ENCODE peak calls at places on chromosomes 2 and 18, in five cellular contexts. One of them, this sample, is unnamed.

GRCh38 chr2:43513216-43513615 is 82.6 kb downstream of the THADA start:
- DNase-seq in neural progenitor cell: no peak
- DNase-seq in B cell: no peak
- DNase-seq in A549: no peak
- DNase-seq in transverse colon: no peak
- DNase-seq in this sample: no peak

GRCh38 chr2:11827547-11827946 is 81.1 kb downstream of the LPIN1 start:
- DNase-seq in neural progenitor cell: no peak
- DNase-seq in B cell: no peak
- DNase-seq in A549: no peak
- DNase-seq in transverse colon: no peak
- DNase-seq in this sample: no peak

GRCh38 chr18:22912149-22912548 is 21.0 kb upstream of the RBBP8 start:
- DNase-seq in neural progenitor cell: no peak
- DNase-seq in B cell: no peak
- DNase-seq in A549: no peak
- DNase-seq in transverse colon: no peak
- DNase-seq in this sample: no peak

GRCh38 chr18:13240060-13240725 is 21.6 kb downstream of the LDLRAD4 start:
- DNase-seq in neural progenitor cell: no peak
- DNase-seq in B cell: no peak
- DNase-seq in A549: no peak
- DNase-seq in transverse colon: no peak
- DNase-seq in this sample: no peak

GRCh38 chr2:26196683-26197418 is 24.0 kb downstream of the GAREM2 start:
- DNase-seq in neural progenitor cell: no peak
- DNase-seq in B cell: peak
- DNase-seq in A549: no peak
- DNase-seq in transverse colon: no peak
- DNase-seq in this sample: no peak

GRCh38 chr2:162256621-162257020 is 13.4 kb upstream of the FAP start:
- DNase-seq in neural progenitor cell: no peak
- DNase-seq in B cell: no peak
- DNase-seq in A549: no peak
- DNase-seq in transverse colon: no peak
- DNase-seq in this sample: no peak

GRCh38 chr2:166516712-166517303 is 22.8 kb upstream of the SCN7A start:
- DNase-seq in neural progenitor cell: peak
- DNase-seq in B cell: no peak
- DNase-seq in A549: peak
- DNase-seq in transverse colon: peak
- DNase-seq in this sample: no peak

GRCh38 chr18:7616661-7617060 is 49.5 kb downstream of the PTPRM start:
- DNase-seq in neural progenitor cell: no peak
- DNase-seq in B cell: no peak
- DNase-seq in A549: no peak
- DNase-seq in transverse colon: peak
- DNase-seq in this sample: no peak

GRCh38 chr2:58950795-58951462 is 709.8 kb upstream of the FANCL start:
- DNase-seq in neural progenitor cell: no peak
- DNase-seq in B cell: no peak
- DNase-seq in A549: no peak
- DNase-seq in transverse colon: no peak
- DNase-seq in this sample: no peak

GRCh38 chr2:102717308-102718018 is 44.4 kb upstream of the TMEM182 start:
- DNase-seq in neural progenitor cell: no peak
- DNase-seq in B cell: no peak
- DNase-seq in A549: no peak
- DNase-seq in transverse colon: no peak
- DNase-seq in this sample: no peak

GRCh38 chr2:96167407-96168013 is 22.3 kb upstream of the DUSP2 start:
- DNase-seq in neural progenitor cell: no peak
- DNase-seq in B cell: no peak
- DNase-seq in A549: no peak
- DNase-seq in transverse colon: no peak
- DNase-seq in this sample: no peak

GRCh38 chr2:47844162-47844561 is 61.2 kb downstream of the MSH6 start:
- DNase-seq in neural progenitor cell: no peak
- DNase-seq in B cell: no peak
- DNase-seq in A549: no peak
- DNase-seq in transverse colon: no peak
- DNase-seq in this sample: no peak

GRCh38 chr2:175373001-175373727 is 191.7 kb upstream of the ATP5MC3 start:
- DNase-seq in neural progenitor cell: no peak
- DNase-seq in B cell: no peak
- DNase-seq in A549: no peak
- DNase-seq in transverse colon: no peak
- DNase-seq in this sample: no peak

GRCh38 chr2:46979611-46980010 is 64.0 kb upstream of the MCFD2 start:
- DNase-seq in neural progenitor cell: no peak
- DNase-seq in B cell: peak
- DNase-seq in A549: no peak
- DNase-seq in transverse colon: peak
- DNase-seq in this sample: peak

GRCh38 chr2:109009920-109010610 is 21.0 kb upstream of the EDAR start:
- DNase-seq in neural progenitor cell: no peak
- DNase-seq in B cell: no peak
- DNase-seq in A549: peak
- DNase-seq in transverse colon: no peak
- DNase-seq in this sample: no peak

GRCh38 chr2:171244970-171245782 is 84.5 kb upstream of the TLK1 start:
- DNase-seq in neural progenitor cell: no peak
- DNase-seq in B cell: no peak
- DNase-seq in A549: peak
- DNase-seq in transverse colon: no peak
- DNase-seq in this sample: no peak

GRCh38 chr18:10230072-10230471 is 224.4 kb upstream of the APCDD1 start:
- DNase-seq in neural progenitor cell: no peak
- DNase-seq in B cell: no peak
- DNase-seq in A549: peak
- DNase-seq in transverse colon: no peak
- DNase-seq in this sample: no peak

GRCh38 chr18:59420244-59420643 is 61.2 kb upstream of the LMAN1 start:
- DNase-seq in neural progenitor cell: no peak
- DNase-seq in B cell: no peak
- DNase-seq in A549: no peak
- DNase-seq in transverse colon: no peak
- DNase-seq in this sample: no peak

GRCh38 chr2:226652983-226653765 is 146.4 kb downstream of the IRS1 start:
- DNase-seq in neural progenitor cell: no peak
- DNase-seq in B cell: no peak
- DNase-seq in A549: no peak
- DNase-seq in transverse colon: no peak
- DNase-seq in this sample: no peak

GRCh38 chr2:1224901-1225300 is 188.4 kb upstream of the TPO start:
- DNase-seq in neural progenitor cell: no peak
- DNase-seq in B cell: no peak
- DNase-seq in A549: no peak
- DNase-seq in transverse colon: no peak
- DNase-seq in this sample: no peak

GRCh38 chr2:152228215-152228614 is 52.7 kb upstream of the STAM2 start:
- DNase-seq in neural progenitor cell: no peak
- DNase-seq in B cell: no peak
- DNase-seq in A549: no peak
- DNase-seq in transverse colon: no peak
- DNase-seq in this sample: no peak

GRCh38 chr18:42328931-42329330 is 373.9 kb downstream of the PIK3C3 start:
- DNase-seq in neural progenitor cell: no peak
- DNase-seq in B cell: no peak
- DNase-seq in A549: no peak
- DNase-seq in transverse colon: no peak
- DNase-seq in this sample: no peak

GRCh38 chr2:31785876-31786275 is 205.1 kb upstream of the SRD5A2 start:
- DNase-seq in neural progenitor cell: no peak
- DNase-seq in B cell: no peak
- DNase-seq in A549: peak
- DNase-seq in transverse colon: no peak
- DNase-seq in this sample: no peak

GRCh38 chr2:128279786-128280701 is 38.6 kb downstream of the HS6ST1 start:
- DNase-seq in neural progenitor cell: no peak
- DNase-seq in B cell: no peak
- DNase-seq in A549: no peak
- DNase-seq in transverse colon: peak
- DNase-seq in this sample: no peak

GRCh38 chr2:72271766-72272615 is 124.3 kb upstream of the CYP26B1 start:
- DNase-seq in neural progenitor cell: no peak
- DNase-seq in B cell: no peak
- DNase-seq in A549: peak
- DNase-seq in transverse colon: peak
- DNase-seq in this sample: no peak

GRCh38 chr18:12585218-12585617 is 72.7 kb downstream of the SPIRE1 start:
- DNase-seq in neural progenitor cell: no peak
- DNase-seq in B cell: no peak
- DNase-seq in A549: no peak
- DNase-seq in transverse colon: no peak
- DNase-seq in this sample: no peak

DNA sequence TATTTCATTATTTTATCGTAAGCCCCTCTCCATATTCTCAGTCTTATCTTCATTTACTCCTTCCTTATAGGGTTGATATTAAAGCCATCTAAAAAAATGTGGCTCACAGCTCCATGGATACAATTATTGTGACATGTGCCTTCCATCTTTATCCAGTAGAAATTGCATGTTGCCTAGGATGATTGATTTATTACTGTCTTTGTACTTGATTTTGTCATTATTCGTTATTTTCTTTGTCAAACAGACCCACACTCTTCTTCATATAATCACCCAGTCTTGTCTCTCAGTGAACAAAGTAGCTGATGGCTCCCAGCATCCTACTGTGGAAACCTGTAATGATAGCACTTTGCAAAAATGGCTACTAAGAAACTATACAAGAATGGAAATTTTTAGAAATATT is 252.2 kb upstream of the KCNJ3 start:
- DNase-seq in neural progenitor cell: no peak
- DNase-seq in B cell: no peak
- DNase-seq in A549: no peak
- DNase-seq in transverse colon: no peak
- DNase-seq in this sample: no peak
- TF ChIP-seq CTCF in neural progenitor cell: no peak
- TF ChIP-seq CTCF in B cell: no peak
- TF ChIP-seq CTCF in A549: no peak
- TF ChIP-seq CTCF in transverse colon: no peak
- TF ChIP-seq CTCF in this sample: no peak

GRCh38 chr2:173667415-173667814 is 297.8 kb downstream of the SP3 start:
- DNase-seq in neural progenitor cell: no peak
- DNase-seq in B cell: no peak
- DNase-seq in A549: peak
- DNase-seq in transverse colon: no peak
- DNase-seq in this sample: no peak
- TF ChIP-seq CTCF in neural progenitor cell: no peak
- TF ChIP-seq CTCF in B cell: no peak
- TF ChIP-seq CTCF in A549: peak
- TF ChIP-seq CTCF in transverse colon: peak
- TF ChIP-seq CTCF in this sample: no peak

GRCh38 chr2:106572541-106573148 is 85.5 kb downstream of the CD8B2 start:
- DNase-seq in neural progenitor cell: peak
- DNase-seq in B cell: peak
- DNase-seq in A549: peak
- DNase-seq in transverse colon: no peak
- DNase-seq in this sample: no peak
- TF ChIP-seq CTCF in neural progenitor cell: peak
- TF ChIP-seq CTCF in B cell: peak
- TF ChIP-seq CTCF in A549: peak
- TF ChIP-seq CTCF in transverse colon: peak
- TF ChIP-seq CTCF in this sample: no peak

DNA sequence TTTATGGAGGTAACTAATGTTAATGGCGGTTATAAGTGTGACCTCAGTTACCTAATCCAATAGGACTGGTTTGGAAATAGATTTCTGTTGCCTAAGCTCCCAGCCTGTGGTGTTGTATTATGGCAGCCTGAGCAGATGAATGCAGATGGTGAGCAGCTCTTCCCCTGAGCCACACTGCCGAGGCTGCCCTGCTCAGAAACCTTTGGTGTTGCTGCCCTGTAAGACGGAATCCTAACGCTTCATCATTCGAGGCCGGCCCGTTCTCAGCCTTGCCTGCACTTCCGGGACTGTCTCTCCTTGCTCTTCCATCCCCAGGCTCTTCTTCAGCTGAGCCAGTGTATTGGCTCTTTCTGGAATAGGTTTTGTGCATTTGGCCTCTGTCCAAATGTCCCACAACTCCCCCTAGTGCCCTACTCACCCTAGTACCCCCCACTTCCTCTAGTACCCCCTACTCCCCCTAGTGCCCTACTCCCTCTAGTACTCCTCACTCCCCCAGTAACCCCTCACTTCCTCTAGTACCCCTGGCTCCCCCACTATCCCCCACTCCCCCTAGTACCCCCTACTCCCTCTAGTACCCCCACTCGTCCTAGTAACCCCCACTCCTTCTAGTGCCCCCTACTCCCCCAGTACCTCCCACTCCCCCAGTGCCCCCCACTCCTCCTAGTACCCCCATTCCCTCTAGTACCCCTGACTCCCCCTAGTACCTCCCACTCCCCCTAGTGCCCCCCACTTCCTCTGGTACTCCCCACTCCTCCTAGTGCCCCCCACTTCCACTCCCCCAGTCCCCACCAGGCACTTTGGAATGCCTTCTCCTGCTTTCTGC is 106.0 kb upstream of the TAF1B start:
- DNase-seq in neural progenitor cell: no peak
- DNase-seq in B cell: no peak
- DNase-seq in A549: peak
- DNase-seq in transverse colon: no peak
- DNase-seq in this sample: no peak
- TF ChIP-seq CTCF in neural progenitor cell: no peak
- TF ChIP-seq CTCF in B cell: no peak
- TF ChIP-seq CTCF in A549: no peak
- TF ChIP-seq CTCF in transverse colon: no peak
- TF ChIP-seq CTCF in this sample: no peak

GRCh38 chr18:38367473-38367872 is 801.9 kb upstream of the CELF4 start:
- DNase-seq in neural progenitor cell: no peak
- DNase-seq in B cell: no peak
- DNase-seq in A549: no peak
- DNase-seq in transverse colon: no peak
- DNase-seq in this sample: no peak
- TF ChIP-seq CTCF in neural progenitor cell: peak
- TF ChIP-seq CTCF in B cell: no peak
- TF ChIP-seq CTCF in A549: no peak
- TF ChIP-seq CTCF in transverse colon: no peak
- TF ChIP-seq CTCF in this sample: no peak

GRCh38 chr2:66507673-66508127 is 72.8 kb downstream of the MEIS1 start:
- DNase-seq in neural progenitor cell: peak
- DNase-seq in B cell: no peak
- DNase-seq in A549: no peak
- DNase-seq in transverse colon: no peak
- DNase-seq in this sample: no peak

GRCh38 chr2:66501267-66501666 is 66.3 kb downstream of the MEIS1 start:
- DNase-seq in neural progenitor cell: no peak
- DNase-seq in B cell: no peak
- DNase-seq in A549: no peak
- DNase-seq in transverse colon: no peak
- DNase-seq in this sample: no peak

GRCh38 chr2:66508358-66509071 is 73.6 kb downstream of the MEIS1 start:
- DNase-seq in neural progenitor cell: peak
- DNase-seq in B cell: no peak
- DNase-seq in A549: no peak
- DNase-seq in transverse colon: no peak
- DNase-seq in this sample: no peak

GRCh38 chr2:66509326-66509811 is 74.4 kb downstream of the MEIS1 start:
- DNase-seq in neural progenitor cell: no peak
- DNase-seq in B cell: no peak
- DNase-seq in A549: no peak
- DNase-seq in transverse colon: no peak
- DNase-seq in this sample: no peak

GRCh38 chr2:66506265-66506664 is 71.3 kb downstream of the MEIS1 start:
- DNase-seq in neural progenitor cell: no peak
- DNase-seq in B cell: no peak
- DNase-seq in A549: no peak
- DNase-seq in transverse colon: no peak
- DNase-seq in this sample: no peak
- TF ChIP-seq CTCF in neural progenitor cell: no peak
- TF ChIP-seq CTCF in B cell: no peak
- TF ChIP-seq CTCF in A549: no peak
- TF ChIP-seq CTCF in transverse colon: no peak
- TF ChIP-seq CTCF in this sample: no peak

This sample was measured in natural killer cell.